ENCODE peak calls at places on chromosomes 13 and 19, in nine cellular contexts. Q, E, F, W, G, N, S, J and L are unnamed samples.
A peak's percentile ranks its signal among the peaks of the same experiment; 100 is the strongest.

GRCh38 chr13:41587490-41587889 is 130.1 kb downstream of the RGCC start:
- DNase-seq in S (peak; percentile 12), N (no peak), W (no peak), J (no peak), G (no peak), E (no peak), F (no peak), Q (no peak), L (no peak)

GRCh38 chr19:46928951-46929350 is 68.2 kb downstream of the ARHGAP35 start:
- DNase-seq in E (no peak), N (no peak), Q (no peak), F (no peak), G (no peak), S (no peak), W (no peak), J (no peak), L (no peak)

GRCh38 chr19:46521241-46521640 is 25.6 kb upstream of the PNMA8B start:
- DNase-seq in F (no peak), W (no peak), J (no peak), N (no peak), E (no peak), G (no peak), S (no peak), Q (no peak), L (no peak)

GRCh38 chr19:17873661-17874422 is 2.1 kb downstream of the SLC5A5 start:
- DNase-seq in N (peak; percentile 72), S (peak; percentile 43), W (peak; percentile 45), Q (no peak), G (peak; percentile 98), F (peak; percentile 53), E (no peak), J (peak; percentile 56), L (no peak)

GRCh38 chr19:4897146-4897545 is 5.5 kb downstream of the ARRDC5 start:
- DNase-seq in J (no peak), S (no peak), W (no peak), Q (no peak), F (no peak), N (no peak), G (peak; percentile 1), E (no peak), L (no peak)

GRCh38 chr19:17886515-17886914 is 14.8 kb downstream of the SLC5A5 start:
- DNase-seq in G (no peak), S (no peak), N (no peak), E (no peak), F (no peak), W (no peak), J (no peak), Q (no peak), L (no peak)

GRCh38 chr13:33108620-33109019 is 92.4 kb downstream of the KL start:
- DNase-seq in W (no peak), G (no peak), S (no peak), J (no peak), F (no peak), N (no peak), E (no peak), Q (no peak), L (no peak)

GRCh38 chr19:8654591-8655339 is 24.3 kb downstream of the NFILZ start:
- DNase-seq in S (peak; percentile 49), W (peak; percentile 19), Q (no peak), G (peak; percentile 81), J (peak; percentile 47), N (peak; percentile 56), E (peak; percentile 66), F (peak; percentile 50), L (no peak)

GRCh38 chr19:18419699-18420460 is 682 bp downstream of the SSBP4 start:
- DNase-seq in F (peak; percentile 65), J (no peak), Q (no peak), N (no peak), S (no peak), E (no peak), G (peak; percentile 54), W (no peak), L (no peak)

GRCh38 chr13:49093376-49093775 is 117.7 kb downstream of the FNDC3A start:
- DNase-seq in W (no peak), G (no peak), J (no peak), S (no peak), E (no peak), F (no peak), Q (no peak), N (no peak), L (peak; percentile 72)

GRCh38 chr19:7460562-7460966 is 28.3 kb downstream of the PEX11G start:
- DNase-seq in S (no peak), W (no peak), E (no peak), G (no peak), N (no peak), F (no peak), Q (no peak), J (no peak), L (peak; percentile 61)

GRCh38 chr13:68523838-68524424 is 1293.8 kb upstream of the PCDH9 start:
- DNase-seq in E (no peak), J (no peak), Q (no peak), F (no peak), W (no peak), G (no peak), N (no peak), S (no peak), L (no peak)

GRCh38 chr19:1970003-1970805 is 29.2 kb downstream of the CSNK1G2 start:
- DNase-seq in F (no peak), E (no peak), N (no peak), G (no peak), Q (no peak), S (no peak), J (no peak), W (no peak), L (no peak)

GRCh38 chr13:99371956-99372355 is 64.8 kb upstream of the GPR183 start:
- DNase-seq in F (no peak), N (no peak), W (no peak), E (no peak), J (no peak), Q (peak; percentile 40), G (no peak), S (no peak), L (no peak)

GRCh38 chr19:45906221-45906620 is 3.8 kb upstream of the MYPOP start:
- DNase-seq in S (no peak), G (no peak), J (no peak), N (no peak), F (no peak), E (no peak), Q (no peak), W (no peak), L (peak; percentile 51)

GRCh38 chr13:102466836-102467235 is 65.0 kb upstream of the FGF14 start:
- DNase-seq in G (no peak), N (no peak), W (no peak), E (no peak), S (no peak), F (no peak), Q (no peak), J (no peak), L (no peak)

GRCh38 chr13:40026174-40026585 is 370.7 kb downstream of the COG6 start:
- DNase-seq in Q (no peak), F (no peak), W (no peak), S (no peak), N (no peak), J (peak; percentile 64), G (no peak), E (no peak), L (no peak)

GRCh38 chr13:28313579-28313978 is 175.2 kb downstream of the PAN3 start:
- DNase-seq in F (no peak), E (no peak), S (no peak), G (no peak), J (no peak), W (no peak), Q (no peak), N (no peak), L (no peak)

GRCh38 chr13:27371932-27372331 is 52.5 kb upstream of the GTF3A start:
- DNase-seq in J (no peak), N (no peak), Q (no peak), E (no peak), W (peak; percentile 59), S (no peak), G (no peak), F (no peak), L (no peak)

GRCh38 chr13:99087130-99087953 is 109.5 kb upstream of the DOCK9 start:
- DNase-seq in N (peak; percentile 92), E (peak; percentile 94), F (peak; percentile 95), G (peak; percentile 91), J (peak; percentile 91), Q (peak; percentile 94), S (peak; percentile 89), W (peak; percentile 96), L (peak; percentile 65)

GRCh38 chr19:5193192-5193591 is 147.4 kb downstream of the PTPRS start:
- DNase-seq in S (no peak), F (no peak), G (no peak), J (no peak), W (peak; percentile 67), E (no peak), Q (no peak), N (no peak), L (no peak)

GRCh38 chr19:58279042-58279924 is 528 bp downstream of the ZNF8 start:
- DNase-seq in E (peak; percentile 62), F (peak; percentile 63), S (no peak), W (peak; percentile 48), Q (peak; percentile 80), G (peak; percentile 84), N (no peak), J (peak; percentile 32), L (peak; percentile 19)

GRCh38 chr13:110304256-110304655 is 2.7 kb downstream of the COL4A1 start:
- DNase-seq in Q (peak; percentile 57), N (no peak), E (no peak), W (no peak), G (no peak), S (no peak), J (no peak), F (no peak), L (peak; percentile 92)

GRCh38 chr13:37775871-37776270 is 93.7 kb downstream of the TRPC4 start:
- DNase-seq in Q (no peak), J (no peak), E (no peak), G (no peak), N (no peak), S (no peak), W (no peak), F (no peak), L (no peak)

GRCh38 chr19:17079710-17080440 is 4.3 kb downstream of the MYO9B start:
- DNase-seq in N (no peak), S (peak; percentile 9), F (peak; percentile 75), Q (peak; percentile 89), J (peak; percentile 57), G (no peak), E (peak; percentile 78), W (no peak), L (peak; percentile 92)

GRCh38 chr13:95121516-95121915 is 179.7 kb downstream of the ABCC4 start:
- DNase-seq in G (no peak), W (no peak), E (no peak), J (no peak), F (no peak), Q (no peak), S (no peak), N (no peak), L (no peak)

GRCh38 chr19:37738371-37738770 is 18.8 kb upstream of the ZNF607 start:
- DNase-seq in E (no peak), S (no peak), W (no peak), Q (no peak), N (no peak), F (no peak), G (no peak), J (no peak), L (no peak)

GRCh38 chr19:31701146-31701545 is 351.9 kb upstream of the TSHZ3 start:
- DNase-seq in Q (peak; percentile 61), W (no peak), G (no peak), S (no peak), F (no peak), J (no peak), N (no peak), E (no peak), L (no peak)

GRCh38 chr13:23392313-23392712 is 41.2 kb downstream of the SACS start:
- DNase-seq in F (no peak), Q (no peak), W (no peak), G (no peak), J (no peak), N (no peak), S (no peak), E (no peak), L (no peak)

GRCh38 chr19:55578761-55579747 is 1.6 kb downstream of the ZNF579 start:
- DNase-seq in J (no peak), G (no peak), E (no peak), W (no peak), N (no peak), F (no peak), S (no peak), Q (no peak), L (no peak)

GRCh38 chr13:41693434-41693833 is 236.1 kb downstream of the RGCC start:
- DNase-seq in E (no peak), S (no peak), Q (no peak), F (no peak), G (no peak), J (no peak), W (no peak), N (no peak), L (peak; percentile 9)